ENCODE peak calls at places on chromosome 9, in five cellular contexts. E, I, O, S and U are unnamed samples.
A peak's percentile ranks its signal among the peaks of the same experiment; 100 is the strongest.

GRCh38 chr9:23555849-23556248 is 270.2 kb downstream of the ELAVL2 start:
- DNase-seq in E (no peak), I (no peak), O (no peak), S (no peak), U (no peak)

GRCh38 chr9:93193373-93193725 is 9.4 kb downstream of the WNK2 start:
- DNase-seq in E (no peak), I (no peak), O (no peak), S (no peak), U (peak; percentile 83)

GRCh38 chr9:72577212-72577753 is 55.9 kb downstream of the TMC1 start:
- DNase-seq in E (no peak), I (no peak), O (peak; percentile 43), S (no peak), U (no peak)

GRCh38 chr9:99003308-99003707 is 59.6 kb downstream of the COL15A1 start:
- DNase-seq in E (no peak), I (no peak), O (no peak), S (peak; percentile 5), U (no peak)

GRCh38 chr9:101307041-101307440 is 77.8 kb downstream of the BAAT start:
- DNase-seq in E (no peak), I (no peak), O (no peak), S (no peak), U (no peak)

GRCh38 chr9:29332789-29333188 is 1759.5 kb upstream of the C9orf72 start:
- DNase-seq in E (no peak), I (no peak), O (no peak), S (no peak), U (no peak)

GRCh38 chr9:89911721-89912604 is 307.2 kb downstream of the GADD45G start:
- DNase-seq in E (no peak), I (no peak), O (no peak), S (no peak), U (no peak)

GRCh38 chr9:34380034-34380510 is 3.4 kb upstream of the MYORG start:
- DNase-seq in E (no peak), I (no peak), O (no peak), S (no peak), U (no peak)

GRCh38 chr9:126612329-126612812 is 1.4 kb upstream of the LMX1B start:
- DNase-seq in E (peak; percentile 50), I (no peak), O (no peak), S (no peak), U (no peak)

GRCh38 chr9:134284741-134285140 is 41.5 kb upstream of the RXRA start:
- DNase-seq in E (no peak), I (no peak), O (no peak), S (no peak), U (no peak)

GRCh38 chr9:129576546-129577543 is 44.1 kb downstream of the C9orf50 start:
- DNase-seq in E (no peak), I (no peak), O (no peak), S (no peak), U (no peak)

GRCh38 chr9:72633966-72634365 is 112.6 kb downstream of the TMC1 start:
- DNase-seq in E (no peak), I (no peak), O (no peak), S (no peak), U (no peak)

GRCh38 chr9:69122086-69122390 is 52.0 kb upstream of the TJP2 start:
- DNase-seq in E (peak; percentile 74), I (no peak), O (peak; percentile 53), S (peak; percentile 65), U (peak; percentile 68)

GRCh38 chr9:5146241-5146640 is 39.2 kb downstream of the INSL6 start:
- DNase-seq in E (no peak), I (no peak), O (no peak), S (no peak), U (no peak)
- H3K9me3 ChIP-seq in E (peaks cover 8% of the 10 kb centered on the region), I (no peaks in the 10 kb centered on the region), O (peaks cover 14% of the 10 kb centered on the region), S (no peaks in the 10 kb centered on the region), U (peaks cover 8% of the 10 kb centered on the region)

DNA sequence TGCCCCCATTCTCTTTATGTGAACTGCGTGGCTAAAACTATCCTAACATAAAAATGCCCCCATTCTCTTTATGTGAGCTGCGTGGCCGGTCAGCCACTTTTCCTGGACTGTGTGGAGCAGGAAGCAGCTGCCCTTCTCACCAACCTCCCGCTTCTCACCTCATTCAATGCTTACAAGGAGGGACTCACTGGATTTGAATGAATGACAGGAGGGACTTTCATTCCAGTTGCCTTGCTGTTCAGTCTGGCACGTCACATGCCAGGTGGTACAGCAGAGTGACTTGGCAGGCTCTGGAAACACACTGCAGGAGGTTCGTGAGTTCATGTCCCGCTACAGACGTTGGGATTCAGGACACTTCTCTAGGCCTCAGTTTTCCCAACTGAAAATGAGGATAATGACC is 60.2 kb upstream of the NFIL3 start:
- DNase-seq in E (no peak), I (no peak), O (no peak), S (no peak), U (no peak)
- H3K4me3 ChIP-seq in E (no peak overlapping the region), I (no peak overlapping the region), O (no peak overlapping the region), S (no peak overlapping the region), U (no peak overlapping the region)

GRCh38 chr9:133003071-133003461 is 24.6 kb downstream of the GFI1B start:
- DNase-seq in E (no peak), I (no peak), O (no peak), S (no peak), U (no peak)
- TF ChIP-seq EP300 in E (no peak), I (no peak), O (no peak), S (no peak), U (no peak)

GRCh38 chr9:25864509-25864908 is 186.3 kb upstream of the TUSC1 start:
- DNase-seq in E (no peak), I (no peak), O (no peak), S (no peak), U (no peak)
- H3K9me3 ChIP-seq in E (no peaks in the 10 kb centered on the region), I (no peaks in the 10 kb centered on the region), O (no peaks in the 10 kb centered on the region), S (no peaks in the 10 kb centered on the region), U (no peaks in the 10 kb centered on the region)